ENCODE peak calls at places on chromosomes 6 and 20, in five cellular contexts. A is ureter, I is GM12892, Q is GM03348, O is stromal cell of bone marrow. B is an unnamed sample.
A peak's percentile ranks its signal among the peaks of the same experiment; 100 is the strongest.

GRCh38 chr6:86516087-86516486 is 421.2 kb upstream of the HTR1E start:
- DNase-seq in A (no peak), I (no peak), Q (no peak), O (no peak), B (no peak)

GRCh38 chr20:289693-290080 is 863 bp downstream of the C20orf96 start:
- DNase-seq in Q (no peak), I (no peak), O (no peak), A (no peak), B (no peak)

GRCh38 chr6:93447874-93448273 is 28.5 kb upstream of the EPHA7 start:
- DNase-seq in I (no peak), O (no peak), Q (no peak), A (no peak), B (no peak)

GRCh38 chr20:577167-577791 is 32.8 kb downstream of the TCF15 start:
- DNase-seq in Q (no peak), O (no peak), A (no peak), I (no peak), B (no peak)

GRCh38 chr6:2979819-2980464 is 8.6 kb upstream of the SERPINB6 start:
- DNase-seq in A (peak; percentile 31), Q (no peak), I (no peak), O (no peak), B (no peak)

GRCh38 chr6:38867726-38868125 is 152.6 kb downstream of the DNAH8 start:
- DNase-seq in O (no peak), A (no peak), Q (no peak), I (no peak), B (no peak)

GRCh38 chr20:46210672-46211330 is 92.7 kb downstream of the CD40 start:
- DNase-seq in Q (no peak), O (no peak), A (no peak), I (no peak), B (no peak)

GRCh38 chr20:18001131-18001921 is 32.5 kb downstream of the MGME1 start:
- DNase-seq in A (peak; percentile 78), O (peak; percentile 91), Q (peak; percentile 78), I (no peak), B (peak; percentile 59)

GRCh38 chr20:45957021-45957941 is 14.7 kb downstream of the ZNF335 start:
- DNase-seq in O (no peak), A (no peak), I (no peak), Q (no peak), B (no peak)

GRCh38 chr20:3800878-3801260 is 4.8 kb downstream of the CDC25B start:
- DNase-seq in Q (no peak), I (no peak), A (no peak), O (no peak), B (no peak)

GRCh38 chr20:63736893-63737689 is 627 bp downstream of the LIME1 start:
- DNase-seq in Q (peak; percentile 8), I (no peak), A (no peak), O (no peak), B (no peak)

GRCh38 chr6:127481628-127482027 is 22.4 kb upstream of the KIAA0408 start:
- DNase-seq in A (no peak), Q (no peak), O (no peak), I (no peak), B (no peak)

GRCh38 chr6:163926642-163927041 is 512.1 kb downstream of the QKI start:
- DNase-seq in Q (peak; percentile 13), A (no peak), O (no peak), I (no peak), B (peak; percentile 11)

GRCh38 chr6:140480852-140481251 is 1106.4 kb upstream of the CITED2 start:
- DNase-seq in A (no peak), Q (peak; percentile 55), I (no peak), O (peak; percentile 58), B (no peak)

GRCh38 chr6:41080623-41081022 is 7.8 kb downstream of the NFYA start:
- DNase-seq in Q (no peak), O (no peak), A (no peak), I (no peak), B (no peak)

GRCh38 chr20:24987873-24988835 is 4.4 kb downstream of the APMAP start:
- DNase-seq in A (no peak), I (no peak), O (no peak), Q (no peak), B (no peak)

GRCh38 chr6:36858407-36858981 is 16.1 kb downstream of the PPIL1 start:
- DNase-seq in I (no peak), A (peak; percentile 41), Q (peak; percentile 41), O (no peak), B (no peak)

GRCh38 chr20:38825901-38826625 is 20.6 kb downstream of the PPP1R16B start:
- DNase-seq in O (peak; percentile 21), Q (peak; percentile 51), A (no peak), I (no peak), B (no peak)